ENCODE peak calls at places on chromosomes 5 and 9, in five cellular contexts. Z is GM04503; L is NCI-H2081; Q is activated CD4-positive, alpha-beta T cell treated with anti-CD3 and anti-CD28 coated beads, Interleukin-2, amount 10 ng/mL, durations not matched to agents 7 days and 5 days; W is endothelial cell. D is an unnamed sample.

GRCh38 chr5:32275421-32275765 is 37.3 kb downstream of the MTMR12 start:
- DNase-seq in Z (no peak), L (no peak), Q (no peak), W (no peak), D (peak)

GRCh38 chr5:148928141-148928540 is 101.7 kb downstream of the ADRB2 start:
- DNase-seq in Z (no peak), L (no peak), Q (no peak), W (no peak), D (no peak)

GRCh38 chr5:181219262-181220177 is 3.6 kb upstream of the TRIM41 start:
- DNase-seq in Z (no peak), L (no peak), Q (no peak), W (no peak), D (no peak)

GRCh38 chr9:88179080-88179521 is 40.8 kb upstream of the SPATA31C2 start:
- DNase-seq in Z (no peak), L (no peak), Q (peak), W (no peak), D (no peak)

GRCh38 chr5:156802501-156802900 is 47.6 kb upstream of the PPP1R2B start:
- DNase-seq in Z (no peak), L (no peak), Q (no peak), W (no peak), D (no peak)

GRCh38 chr9:135221951-135222631 is 134.6 kb downstream of the OLFM1 start:
- DNase-seq in Z (no peak), L (no peak), Q (no peak), W (no peak), D (no peak)

GRCh38 chr9:19809422-19810269 is 20.8 kb upstream of the SLC24A2 start:
- DNase-seq in Z (no peak), L (no peak), Q (no peak), W (no peak), D (no peak)

GRCh38 chr9:61666310-61666709 is 476.5 kb downstream of the SPATA31A7 start:
- DNase-seq in Z (no peak), L (no peak), Q (no peak), W (no peak), D (no peak)

GRCh38 chr5:180648658-180649296 is 623 bp downstream of the FLT4 start:
- DNase-seq in Z (no peak), L (no peak), Q (no peak), W (peak), D (no peak)

GRCh38 chr9:5892456-5893133 is 1.9 kb downstream of the MLANA start:
- DNase-seq in Z (no peak), L (no peak), Q (no peak), W (no peak), D (no peak)

GRCh38 chr9:515665-516064 is 301.0 kb downstream of the DOCK8 start:
- DNase-seq in Z (no peak), L (no peak), Q (no peak), W (no peak), D (no peak)